ENCODE peak calls at places on chromosomes 4 and X, in six cellular contexts. N, R, V, W, E and G are unnamed samples.

GRCh38 chrX:47608130-47608810 is 11.4 kb downstream of the SYN1 start:
- DNase-seq in N (no peak), R (no peak), V (no peak), W (no peak), E (peak), G (peak)

GRCh38 chr4:108372678-108373077 is 203.9 kb upstream of the LEF1 start:
- DNase-seq in N (no peak), R (no peak), V (no peak), W (no peak), E (no peak), G (no peak)

GRCh38 chr4:37865450-37865849 is 25.4 kb upstream of the TBC1D1 start:
- DNase-seq in N (no peak), R (no peak), V (peak), W (no peak), E (peak), G (no peak)

GRCh38 chrX:140572724-140573123 is 67.9 kb upstream of the SOX3 start:
- DNase-seq in N (peak), R (peak), V (peak), W (no peak), E (peak), G (peak)

GRCh38 chrX:154733072-154733425 is 17.8 kb downstream of the GAB3 start:
- DNase-seq in N (peak), R (no peak), V (peak), W (no peak), E (no peak), G (no peak)

GRCh38 chr4:16110199-16110598 is 26.4 kb upstream of the PROM1 start:
- DNase-seq in N (no peak), R (no peak), V (no peak), W (no peak), E (no peak), G (no peak)

GRCh38 chr4:111961806-111962205 is 183.4 kb upstream of the FAM241A start:
- DNase-seq in N (peak), R (no peak), V (no peak), W (no peak), E (no peak), G (no peak)

GRCh38 chr4:132809298-132810032 is 339.6 kb upstream of the PCDH10 start:
- DNase-seq in N (no peak), R (no peak), V (no peak), W (no peak), E (no peak), G (peak)

GRCh38 chr4:181046809-181047208 is 1196.4 kb upstream of the TENM3 start:
- DNase-seq in N (no peak), R (no peak), V (no peak), W (no peak), E (no peak), G (no peak)

GRCh38 chr4:4986856-4987255 is 32.4 kb downstream of the CYTL1 start:
- DNase-seq in N (no peak), R (no peak), V (no peak), W (no peak), E (no peak), G (no peak)

GRCh38 chr4:110869114-110869513 is 246.2 kb upstream of the PITX2 start:
- DNase-seq in N (peak), R (no peak), V (peak), W (no peak), E (no peak), G (peak)

GRCh38 chr4:154364012-154364863 is 127.4 kb downstream of the DCHS2 start:
- DNase-seq in N (no peak), R (peak), V (no peak), W (no peak), E (no peak), G (no peak)

GRCh38 chrX:23008431-23009099 is 8.8 kb downstream of the DDX53 start:
- DNase-seq in N (peak), R (no peak), V (peak), W (no peak), E (peak), G (peak)

GRCh38 chrX:109873576-109873975 is 129.3 kb upstream of the TMEM164 start:
- DNase-seq in N (no peak), R (no peak), V (no peak), W (no peak), E (no peak), G (no peak)

GRCh38 chr4:5754529-5754881 is 43.5 kb downstream of the EVC start:
- DNase-seq in N (no peak), R (no peak), V (no peak), W (no peak), E (no peak), G (no peak)

GRCh38 chr4:42282081-42282901 is 115.0 kb upstream of the SHISA3 start:
- DNase-seq in N (peak), R (peak), V (peak), W (peak), E (peak), G (peak)

GRCh38 chr4:189740873-189741272 is 199.8 kb upstream of the FRG1 start:
- DNase-seq in N (no peak), R (no peak), V (no peak), W (no peak), E (no peak), G (no peak)

GRCh38 chr4:15333692-15334633 is 93.9 kb upstream of the C1QTNF7 start:
- DNase-seq in N (peak), R (no peak), V (no peak), W (no peak), E (no peak), G (no peak)

GRCh38 chr4:2248044-2248780 is 6.3 kb upstream of the HAUS3 start:
- DNase-seq in N (no peak), R (peak), V (no peak), W (no peak), E (no peak), G (no peak)

GRCh38 chr4:40349561-40350198 is 14.5 kb downstream of the CHRNA9 start:
- DNase-seq in N (peak), R (no peak), V (no peak), W (no peak), E (peak), G (no peak)

GRCh38 chrX:134761788-134762187 is 103.5 kb upstream of the PLAC1 start:
- DNase-seq in N (peak), R (no peak), V (no peak), W (no peak), E (no peak), G (peak)

GRCh38 chr4:124658795-124659194 is 53.7 kb downstream of the ANKRD50 start:
- DNase-seq in N (no peak), R (no peak), V (no peak), W (no peak), E (no peak), G (no peak)

GRCh38 chr4:31071807-31072486 is 351.8 kb downstream of the PCDH7 start:
- DNase-seq in N (no peak), R (no peak), V (no peak), W (no peak), E (no peak), G (no peak)

GRCh38 chrX:19865567-19866363 is 21.6 kb downstream of the SH3KBP1 start:
- DNase-seq in N (no peak), R (no peak), V (no peak), W (no peak), E (no peak), G (peak)

GRCh38 chr4:3419836-3420605 is 21.7 kb upstream of the HGFAC start:
- DNase-seq in N (no peak), R (no peak), V (no peak), W (no peak), E (no peak), G (no peak)

GRCh38 chrX:134167804-134168203 is 69.2 kb upstream of the CCDC160 start:
- DNase-seq in N (no peak), R (no peak), V (no peak), W (no peak), E (no peak), G (no peak)

GRCh38 chr4:140332734-140333133 is 40.7 kb upstream of the SCOC start:
- DNase-seq in N (no peak), R (no peak), V (no peak), W (no peak), E (no peak), G (no peak)

GRCh38 chr4:165440415-165440882 is 61.6 kb downstream of the CPE start:
- DNase-seq in N (peak), R (no peak), V (peak), W (no peak), E (peak), G (no peak)

GRCh38 chr4:16136771-16137170 is 52.9 kb upstream of the PROM1 start:
- DNase-seq in N (no peak), R (no peak), V (no peak), W (no peak), E (no peak), G (no peak)